ENCODE peak calls at places on chromosomes 12 and 14, in ten cellular contexts. D, G, K, M, V, U, L, B, C and O are unnamed samples. For H3K9me3, the result is how much of the 10 kb centered on the place peaks cover.

GRCh38 chr14:61695695-61696527 is 598 bp downstream of the HIF1A start:
- DNase-seq in D (peak), G (peak), K (peak), M (no peak), V (no peak), U (peak), L (no peak), B (no peak), C (peak), O (peak)

GRCh38 chr14:106802413-106803364 is 1276.3 kb downstream of the TMEM121 start:
- DNase-seq in D (peak), G (no peak), K (peak), M (no peak), V (no peak), U (no peak), L (no peak), B (no peak), C (no peak), O (no peak)

GRCh38 chr12:40175045-40175444 is 49.8 kb upstream of the LRRK2 start:
- DNase-seq in D (no peak), G (no peak), K (no peak), M (no peak), V (no peak), U (no peak), L (no peak), B (no peak), C (no peak), O (no peak)

GRCh38 chr14:72926292-72927028 is at the start of gene DCAF4:
- DNase-seq in D (peak), G (peak), K (peak), M (peak), V (peak), U (peak), L (peak), B (peak), C (peak), O (peak)

GRCh38 chr12:15716566-15716965 is 72.6 kb downstream of the EPS8 start:
- DNase-seq in D (no peak), G (no peak), K (no peak), M (no peak), V (no peak), U (no peak), L (no peak), B (no peak), C (no peak), O (no peak)

GRCh38 chr12:6770094-6770493 is 2.2 kb upstream of the LAG3 start:
- DNase-seq in D (no peak), G (no peak), K (no peak), M (no peak), V (no peak), U (no peak), L (no peak), B (no peak), C (no peak), O (no peak)

GRCh38 chr14:54420478-54421116 is 20.6 kb downstream of the CNIH1 start:
- DNase-seq in D (peak), G (peak), K (peak), M (no peak), V (no peak), U (no peak), L (no peak), B (peak), C (no peak), O (no peak)

GRCh38 chr14:68377459-68377858 is 415.4 kb downstream of the ZFP36L1 start:
- DNase-seq in D (peak), G (peak), K (peak), M (no peak), V (no peak), U (peak), L (no peak), B (no peak), C (no peak), O (no peak)

GRCh38 chr12:75848961-75849360 is 182.6 kb downstream of the PHLDA1 start:
- DNase-seq in D (no peak), G (no peak), K (no peak), M (no peak), V (no peak), U (no peak), L (no peak), B (no peak), C (no peak), O (no peak)

GRCh38 chr12:72207094-72207493 is 65.1 kb upstream of the TRHDE start:
- DNase-seq in D (no peak), G (no peak), K (no peak), M (no peak), V (no peak), U (no peak), L (no peak), B (no peak), C (no peak), O (no peak)

GRCh38 chr12:72209096-72209495 is 63.1 kb upstream of the TRHDE start:
- DNase-seq in D (no peak), G (no peak), K (no peak), M (no peak), V (no peak), U (no peak), L (no peak), B (no peak), C (no peak), O (no peak)

GRCh38 chr12:72203764-72204335 is 68.3 kb upstream of the TRHDE start:
- DNase-seq in D (no peak), G (no peak), K (no peak), M (no peak), V (no peak), U (no peak), L (no peak), B (no peak), C (no peak), O (no peak)

DNA sequence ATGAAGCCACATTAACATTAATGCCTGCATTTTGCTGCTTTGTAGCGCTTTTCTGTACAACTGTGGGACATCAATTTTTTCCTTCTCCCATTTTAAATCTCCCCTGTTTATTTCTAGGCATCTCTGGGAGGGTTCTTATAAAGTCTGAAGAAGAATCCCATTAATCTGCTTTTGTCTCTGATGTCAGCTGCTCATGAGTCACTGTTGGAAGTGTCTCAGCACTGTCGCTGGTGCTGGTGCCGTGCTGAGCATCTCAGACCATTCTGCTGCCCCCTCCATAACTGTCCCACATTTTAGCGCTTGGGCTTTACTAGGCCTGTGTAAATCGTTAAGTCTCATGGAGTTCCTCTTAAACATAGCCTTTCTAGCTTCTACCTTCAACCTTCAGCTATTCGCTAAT is 64.4 kb upstream of the TRHDE start:
- DNase-seq in D (no peak), G (no peak), K (no peak), M (no peak), V (no peak), U (no peak), L (no peak), B (no peak), C (no peak), O (no peak)
- H3K27ac ChIP-seq in D (no peak), G (no peak), K (no peak), M (peak), V (no peak), U (no peak), L (no peak), B (no peak), C (no peak), O (no peak)

GRCh38 chr12:53191885-53192530 is 11.3 kb upstream of the CSAD start:
- DNase-seq in D (no peak), G (no peak), K (no peak), M (no peak), V (no peak), U (no peak), L (no peak), B (no peak), C (no peak), O (no peak)

GRCh38 chr12:53191096-53191884 is 10.6 kb upstream of the CSAD start:
- DNase-seq in D (no peak), G (no peak), K (no peak), M (no peak), V (no peak), U (no peak), L (no peak), B (no peak), C (no peak), O (no peak)

GRCh38 chr12:53193040-53193439 is 12.3 kb upstream of the CSAD start:
- DNase-seq in D (no peak), G (no peak), K (no peak), M (no peak), V (no peak), U (no peak), L (no peak), B (no peak), C (no peak), O (no peak)

GRCh38 chr12:53192531-53193021 is 11.9 kb upstream of the CSAD start:
- DNase-seq in D (no peak), G (no peak), K (no peak), M (no peak), V (no peak), U (no peak), L (no peak), B (no peak), C (no peak), O (peak)

DNA sequence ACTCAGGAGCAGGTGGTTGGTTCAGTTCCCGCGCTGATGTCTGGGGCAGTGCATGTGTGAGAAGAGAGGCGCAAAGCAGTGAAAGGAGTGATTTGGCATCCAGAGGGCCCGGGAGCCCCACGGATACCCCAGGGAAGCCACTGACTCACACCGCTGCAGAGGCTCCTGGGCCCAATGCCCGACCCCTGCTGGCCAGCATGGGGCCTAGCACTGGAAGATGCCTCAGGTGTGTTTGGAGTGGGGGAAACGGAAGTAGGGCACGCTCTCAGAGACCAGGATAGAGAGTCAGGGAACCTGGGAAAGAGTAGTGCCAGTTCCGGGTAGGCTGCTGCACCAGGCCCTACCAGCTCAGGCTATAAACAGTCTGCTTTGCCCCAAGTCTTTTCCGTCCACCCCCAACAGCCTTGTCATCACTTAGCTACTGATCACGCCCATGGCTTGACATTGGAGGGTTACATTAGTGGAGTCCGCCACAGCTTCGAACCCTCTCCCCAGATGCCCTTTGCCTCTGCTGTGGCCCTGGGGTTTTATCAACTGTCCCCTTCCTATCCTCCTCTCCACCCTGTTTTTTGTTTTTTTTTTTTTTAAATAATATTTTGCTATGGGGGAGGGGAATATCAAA is 9.5 kb upstream of the CSAD start:
- DNase-seq in D (peak), G (peak), K (peak), M (no peak), V (no peak), U (no peak), L (no peak), B (peak), C (peak), O (no peak)
- H3K9me3 ChIP-seq in D (under half), G (under half), K (under half), M (under half), V (under half), U (under half), L (under half), B (under half), C (under half), O (under half)

GRCh38 chr14:50666772-50667490 is 1.2 kb downstream of the SAV1 start:
- DNase-seq in D (peak), G (peak), K (peak), M (no peak), V (no peak), U (no peak), L (no peak), B (no peak), C (peak), O (no peak)
- TF ChIP-seq POLR2AphosphoS5 in D (no peak), G (no peak), K (no peak), M (peak), V (no peak), U (no peak), L (no peak), B (no peak), C (peak), O (no peak)

DNA sequence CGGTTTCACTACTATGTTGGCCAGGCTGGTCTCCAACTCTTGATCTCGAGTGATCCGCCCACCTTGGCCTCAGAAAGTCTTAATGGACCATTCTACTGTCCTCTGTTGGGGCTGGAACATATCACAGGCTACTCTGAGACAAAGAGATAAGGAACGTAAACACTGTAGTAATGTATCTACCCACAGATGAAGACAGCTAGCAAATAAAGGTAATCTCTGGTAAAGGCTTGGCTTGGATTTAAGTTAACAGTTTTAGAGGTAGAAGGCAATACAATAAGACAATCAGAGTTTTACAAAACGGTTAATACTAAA is 44.6 kb upstream of the ISM2 start:
- DNase-seq in D (peak), G (peak), K (no peak), M (no peak), V (no peak), U (no peak), L (no peak), B (no peak), C (no peak), O (no peak)
- H3K27ac ChIP-seq in D (no peak), G (peak), K (peak), M (peak), V (no peak), U (peak), L (no peak), B (no peak), C (peak), O (peak)

DNA sequence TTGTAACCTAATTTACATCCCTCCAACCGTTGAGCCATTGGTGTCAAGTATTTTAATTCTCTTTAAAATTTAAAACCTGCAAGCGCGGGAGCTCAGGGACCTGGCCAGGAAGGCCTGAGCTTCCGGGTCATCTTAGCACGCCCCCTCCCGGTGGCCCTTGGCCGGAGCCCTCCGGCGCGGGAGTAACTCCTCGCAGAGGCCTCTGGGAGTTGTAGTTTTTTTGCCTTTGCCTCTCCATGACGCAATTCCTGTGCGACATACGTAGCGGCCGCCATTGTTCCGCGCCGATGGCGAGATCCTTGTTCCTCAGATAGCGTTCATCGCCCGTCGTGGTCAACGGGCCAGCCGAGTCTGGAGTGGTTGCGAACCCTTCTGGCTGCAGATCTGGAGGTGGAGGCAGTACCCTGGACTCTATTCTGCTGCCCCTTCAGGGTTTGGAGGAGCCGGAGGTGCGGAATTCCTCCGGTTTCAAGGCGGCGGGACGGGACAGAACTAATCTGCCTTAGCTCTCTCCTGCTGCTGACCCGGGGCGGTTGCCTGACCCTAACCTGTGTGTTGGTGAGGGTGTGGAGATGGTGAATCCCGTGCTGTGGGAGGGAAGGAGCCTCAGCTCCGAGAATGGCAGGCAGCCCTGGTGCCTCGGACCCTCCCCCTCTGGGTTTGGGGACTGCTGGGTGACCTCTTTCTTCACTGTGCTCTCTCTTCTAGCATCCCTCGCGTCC is at the start of gene ZNF268:
- DNase-seq in D (peak), G (peak), K (peak), M (no peak), V (peak), U (peak), L (peak), B (peak), C (peak), O (peak)
- H3K9me3 ChIP-seq in D (half or more), G (under half), K (half or more), M (under half), V (half or more), U (under half), L (under half), B (under half), C (under half), O (under half)

GRCh38 chr12:32501835-32502333 is 102.5 kb downstream of the FGD4 start:
- DNase-seq in D (peak), G (peak), K (no peak), M (peak), V (no peak), U (no peak), L (no peak), B (no peak), C (peak), O (no peak)

GRCh38 chr12:32504626-32505025 is 105.3 kb downstream of the FGD4 start:
- DNase-seq in D (no peak), G (peak), K (no peak), M (no peak), V (no peak), U (no peak), L (no peak), B (no peak), C (no peak), O (no peak)

GRCh38 chr12:32505546-32505945 is 106.2 kb downstream of the FGD4 start:
- DNase-seq in D (no peak), G (peak), K (no peak), M (no peak), V (no peak), U (no peak), L (no peak), B (no peak), C (no peak), O (no peak)

GRCh38 chr12:32505067-32505466 is 105.7 kb downstream of the FGD4 start:
- DNase-seq in D (no peak), G (no peak), K (no peak), M (no peak), V (no peak), U (no peak), L (no peak), B (no peak), C (no peak), O (no peak)

GRCh38 chr12:32502693-32503510 is 103.5 kb downstream of the FGD4 start:
- DNase-seq in D (no peak), G (peak), K (no peak), M (no peak), V (no peak), U (no peak), L (no peak), B (no peak), C (no peak), O (peak)
- TF ChIP-seq POLR2AphosphoS5 in D (no peak), G (no peak), K (no peak), M (peak), V (no peak), U (no peak), L (no peak), B (no peak), C (peak), O (no peak)